ENCODE peak calls at places on chromosome 22, in nine cellular contexts. One of them, this sample, is unnamed.

GRCh38 chr22:27462190-27462589 is 339.4 kb downstream of the MN1 start:
- DNase-seq in GM04504: peak
- DNase-seq in GM12891: no peak
- DNase-seq in heart left ventricle: no peak
- DNase-seq in GM06990: no peak
- DNase-seq in fibroblast of the conjunctiva: no peak
- DNase-seq in left kidney: peak
- DNase-seq in caudate nucleus: peak
- DNase-seq in ovary: no peak
- DNase-seq in this sample: no peak

GRCh38 chr22:47439643-47440265 is 677.3 kb downstream of the TBC1D22A start:
- DNase-seq in GM04504: no peak
- DNase-seq in GM12891: no peak
- DNase-seq in heart left ventricle: no peak
- DNase-seq in GM06990: no peak
- DNase-seq in fibroblast of the conjunctiva: no peak
- DNase-seq in left kidney: no peak
- DNase-seq in caudate nucleus: no peak
- DNase-seq in ovary: no peak
- DNase-seq in this sample: no peak

GRCh38 chr22:24471570-24471969 is 23.6 kb upstream of the UPB1 start:
- DNase-seq in GM04504: no peak
- DNase-seq in GM12891: no peak
- DNase-seq in heart left ventricle: peak
- DNase-seq in GM06990: no peak
- DNase-seq in fibroblast of the conjunctiva: peak
- DNase-seq in left kidney: peak
- DNase-seq in caudate nucleus: no peak
- DNase-seq in ovary: peak
- DNase-seq in this sample: no peak

GRCh38 chr22:37164535-37164887 is 14.8 kb upstream of the IL2RB start:
- DNase-seq in GM04504: no peak
- DNase-seq in GM12891: no peak
- DNase-seq in heart left ventricle: no peak
- DNase-seq in GM06990: no peak
- DNase-seq in fibroblast of the conjunctiva: no peak
- DNase-seq in left kidney: no peak
- DNase-seq in caudate nucleus: no peak
- DNase-seq in ovary: no peak
- DNase-seq in this sample: no peak

GRCh38 chr22:46829140-46829891 is 66.9 kb downstream of the TBC1D22A start:
- DNase-seq in GM04504: peak
- DNase-seq in GM12891: no peak
- DNase-seq in heart left ventricle: no peak
- DNase-seq in GM06990: no peak
- DNase-seq in fibroblast of the conjunctiva: peak
- DNase-seq in left kidney: peak
- DNase-seq in caudate nucleus: no peak
- DNase-seq in ovary: no peak
- DNase-seq in this sample: peak

GRCh38 chr22:28229566-28230483 is 310.8 kb upstream of the PITPNB start:
- DNase-seq in GM04504: no peak
- DNase-seq in GM12891: no peak
- DNase-seq in heart left ventricle: no peak
- DNase-seq in GM06990: no peak
- DNase-seq in fibroblast of the conjunctiva: no peak
- DNase-seq in left kidney: no peak
- DNase-seq in caudate nucleus: no peak
- DNase-seq in ovary: no peak
- DNase-seq in this sample: no peak

GRCh38 chr22:18024276-18024939 is at the start of gene MICAL3:
- DNase-seq in GM04504: no peak
- DNase-seq in GM12891: peak
- DNase-seq in heart left ventricle: peak
- DNase-seq in GM06990: peak
- DNase-seq in fibroblast of the conjunctiva: no peak
- DNase-seq in left kidney: peak
- DNase-seq in caudate nucleus: peak
- DNase-seq in ovary: peak
- DNase-seq in this sample: peak

GRCh38 chr22:45310331-45311032 is 748 bp downstream of the FAM118A start:
- DNase-seq in GM04504: no peak
- DNase-seq in GM12891: no peak
- DNase-seq in heart left ventricle: no peak
- DNase-seq in GM06990: no peak
- DNase-seq in fibroblast of the conjunctiva: no peak
- DNase-seq in left kidney: peak
- DNase-seq in caudate nucleus: peak
- DNase-seq in ovary: peak
- DNase-seq in this sample: no peak

GRCh38 chr22:19674129-19674928 is 40.0 kb upstream of the SEPTIN5 start:
- DNase-seq in GM04504: no peak
- DNase-seq in GM12891: no peak
- DNase-seq in heart left ventricle: no peak
- DNase-seq in GM06990: no peak
- DNase-seq in fibroblast of the conjunctiva: no peak
- DNase-seq in left kidney: no peak
- DNase-seq in caudate nucleus: no peak
- DNase-seq in ovary: no peak
- DNase-seq in this sample: no peak

GRCh38 chr22:41603873-41604332 is 14.3 kb upstream of the PMM1 start:
- DNase-seq in GM04504: no peak
- DNase-seq in GM12891: peak
- DNase-seq in heart left ventricle: no peak
- DNase-seq in GM06990: peak
- DNase-seq in fibroblast of the conjunctiva: no peak
- DNase-seq in left kidney: no peak
- DNase-seq in caudate nucleus: no peak
- DNase-seq in ovary: no peak
- DNase-seq in this sample: no peak

GRCh38 chr22:31313366-31314147 is 21.3 kb upstream of the PIK3IP1 start:
- DNase-seq in GM04504: peak
- DNase-seq in GM12891: no peak
- DNase-seq in heart left ventricle: peak
- DNase-seq in GM06990: no peak
- DNase-seq in fibroblast of the conjunctiva: peak
- DNase-seq in left kidney: peak
- DNase-seq in caudate nucleus: peak
- DNase-seq in ovary: peak
- DNase-seq in this sample: peak

GRCh38 chr22:37675930-37676571 is 615 bp downstream of the LGALS1 start:
- DNase-seq in GM04504: no peak
- DNase-seq in GM12891: no peak
- DNase-seq in heart left ventricle: peak
- DNase-seq in GM06990: no peak
- DNase-seq in fibroblast of the conjunctiva: no peak
- DNase-seq in left kidney: no peak
- DNase-seq in caudate nucleus: peak
- DNase-seq in ovary: peak
- DNase-seq in this sample: no peak

GRCh38 chr22:37317698-37318210 is 35.4 kb downstream of the CYTH4 start:
- DNase-seq in GM04504: no peak
- DNase-seq in GM12891: no peak
- DNase-seq in heart left ventricle: no peak
- DNase-seq in GM06990: no peak
- DNase-seq in fibroblast of the conjunctiva: no peak
- DNase-seq in left kidney: no peak
- DNase-seq in caudate nucleus: no peak
- DNase-seq in ovary: no peak
- DNase-seq in this sample: no peak

GRCh38 chr22:17647452-17647851 is 8.9 kb downstream of the BCL2L13 start:
- DNase-seq in GM04504: no peak
- DNase-seq in GM12891: no peak
- DNase-seq in heart left ventricle: no peak
- DNase-seq in GM06990: no peak
- DNase-seq in fibroblast of the conjunctiva: no peak
- DNase-seq in left kidney: no peak
- DNase-seq in caudate nucleus: no peak
- DNase-seq in ovary: no peak
- DNase-seq in this sample: no peak

GRCh38 chr22:50215297-50216049 is 14.7 kb downstream of the SELENOO start:
- DNase-seq in GM04504: no peak
- DNase-seq in GM12891: no peak
- DNase-seq in heart left ventricle: no peak
- DNase-seq in GM06990: no peak
- DNase-seq in fibroblast of the conjunctiva: no peak
- DNase-seq in left kidney: no peak
- DNase-seq in caudate nucleus: no peak
- DNase-seq in ovary: no peak
- DNase-seq in this sample: no peak

GRCh38 chr22:29155966-29156365 is 49.7 kb upstream of the EMID1 start:
- DNase-seq in GM04504: no peak
- DNase-seq in GM12891: no peak
- DNase-seq in heart left ventricle: no peak
- DNase-seq in GM06990: no peak
- DNase-seq in fibroblast of the conjunctiva: no peak
- DNase-seq in left kidney: no peak
- DNase-seq in caudate nucleus: no peak
- DNase-seq in ovary: peak
- DNase-seq in this sample: no peak

GRCh38 chr22:33555814-33556522 is 364.3 kb downstream of the LARGE1 start:
- DNase-seq in GM04504: no peak
- DNase-seq in GM12891: no peak
- DNase-seq in heart left ventricle: no peak
- DNase-seq in GM06990: no peak
- DNase-seq in fibroblast of the conjunctiva: no peak
- DNase-seq in left kidney: peak
- DNase-seq in caudate nucleus: no peak
- DNase-seq in ovary: no peak
- DNase-seq in this sample: no peak

GRCh38 chr22:20133930-20134549 is 2.4 kb downstream of the ZDHHC8 start:
- DNase-seq in GM04504: no peak
- DNase-seq in GM12891: no peak
- DNase-seq in heart left ventricle: no peak
- DNase-seq in GM06990: no peak
- DNase-seq in fibroblast of the conjunctiva: no peak
- DNase-seq in left kidney: no peak
- DNase-seq in caudate nucleus: no peak
- DNase-seq in ovary: no peak
- DNase-seq in this sample: no peak

GRCh38 chr22:48760481-48761238 is 1067.0 kb downstream of the BRD1 start:
- DNase-seq in GM04504: no peak
- DNase-seq in GM12891: no peak
- DNase-seq in heart left ventricle: no peak
- DNase-seq in GM06990: no peak
- DNase-seq in fibroblast of the conjunctiva: no peak
- DNase-seq in left kidney: no peak
- DNase-seq in caudate nucleus: no peak
- DNase-seq in ovary: peak
- DNase-seq in this sample: no peak

GRCh38 chr22:19035474-19036228 is 86.6 kb downstream of the DGCR2 start:
- DNase-seq in GM04504: no peak
- DNase-seq in GM12891: no peak
- DNase-seq in heart left ventricle: no peak
- DNase-seq in GM06990: no peak
- DNase-seq in fibroblast of the conjunctiva: no peak
- DNase-seq in left kidney: peak
- DNase-seq in caudate nucleus: no peak
- DNase-seq in ovary: no peak
- DNase-seq in this sample: no peak

GRCh38 chr22:42399315-42400271 is 32.6 kb downstream of the NFAM1 start:
- DNase-seq in GM04504: no peak
- DNase-seq in GM12891: no peak
- DNase-seq in heart left ventricle: peak
- DNase-seq in GM06990: no peak
- DNase-seq in fibroblast of the conjunctiva: no peak
- DNase-seq in left kidney: peak
- DNase-seq in caudate nucleus: no peak
- DNase-seq in ovary: peak
- DNase-seq in this sample: no peak

GRCh38 chr22:33811686-33812085 is 108.6 kb downstream of the LARGE1 start:
- DNase-seq in GM04504: peak
- DNase-seq in GM12891: no peak
- DNase-seq in heart left ventricle: peak
- DNase-seq in GM06990: no peak
- DNase-seq in fibroblast of the conjunctiva: no peak
- DNase-seq in left kidney: peak
- DNase-seq in caudate nucleus: no peak
- DNase-seq in ovary: peak
- DNase-seq in this sample: no peak

GRCh38 chr22:30609260-30610185 is 2.5 kb downstream of the TCN2 start:
- DNase-seq in GM04504: peak
- DNase-seq in GM12891: no peak
- DNase-seq in heart left ventricle: peak
- DNase-seq in GM06990: peak
- DNase-seq in fibroblast of the conjunctiva: peak
- DNase-seq in left kidney: peak
- DNase-seq in caudate nucleus: no peak
- DNase-seq in ovary: peak
- DNase-seq in this sample: peak

GRCh38 chr22:37601540-37602442 is 6.8 kb upstream of the GGA1 start:
- DNase-seq in GM04504: peak
- DNase-seq in GM12891: no peak
- DNase-seq in heart left ventricle: no peak
- DNase-seq in GM06990: no peak
- DNase-seq in fibroblast of the conjunctiva: peak
- DNase-seq in left kidney: peak
- DNase-seq in caudate nucleus: no peak
- DNase-seq in ovary: no peak
- DNase-seq in this sample: peak

GRCh38 chr22:39598017-39598965 is 27.7 kb downstream of the CACNA1I start:
- DNase-seq in GM04504: no peak
- DNase-seq in GM12891: peak
- DNase-seq in heart left ventricle: no peak
- DNase-seq in GM06990: peak
- DNase-seq in fibroblast of the conjunctiva: no peak
- DNase-seq in left kidney: peak
- DNase-seq in caudate nucleus: no peak
- DNase-seq in ovary: no peak
- DNase-seq in this sample: peak

GRCh38 chr22:44335903-44336803 is 23.4 kb upstream of the SHISAL1 start:
- DNase-seq in GM04504: no peak
- DNase-seq in GM12891: no peak
- DNase-seq in heart left ventricle: no peak
- DNase-seq in GM06990: no peak
- DNase-seq in fibroblast of the conjunctiva: no peak
- DNase-seq in left kidney: no peak
- DNase-seq in caudate nucleus: no peak
- DNase-seq in ovary: no peak
- DNase-seq in this sample: no peak

GRCh38 chr22:17460895-17461294 is 91.6 kb downstream of the CECR2 start:
- DNase-seq in GM04504: no peak
- DNase-seq in GM12891: no peak
- DNase-seq in heart left ventricle: no peak
- DNase-seq in GM06990: no peak
- DNase-seq in fibroblast of the conjunctiva: no peak
- DNase-seq in left kidney: no peak
- DNase-seq in caudate nucleus: no peak
- DNase-seq in ovary: no peak
- DNase-seq in this sample: no peak

GRCh38 chr22:26797910-26798309 is 140.5 kb downstream of the MIAT start:
- DNase-seq in GM04504: no peak
- DNase-seq in GM12891: no peak
- DNase-seq in heart left ventricle: no peak
- DNase-seq in GM06990: no peak
- DNase-seq in fibroblast of the conjunctiva: no peak
- DNase-seq in left kidney: no peak
- DNase-seq in caudate nucleus: no peak
- DNase-seq in ovary: no peak
- DNase-seq in this sample: no peak

GRCh38 chr22:50548046-50548912 is 2.6 kb downstream of the KLHDC7B start:
- DNase-seq in GM04504: no peak
- DNase-seq in GM12891: peak
- DNase-seq in heart left ventricle: no peak
- DNase-seq in GM06990: peak
- DNase-seq in fibroblast of the conjunctiva: no peak
- DNase-seq in left kidney: peak
- DNase-seq in caudate nucleus: no peak
- DNase-seq in ovary: no peak
- DNase-seq in this sample: no peak

GRCh38 chr22:33837806-33838205 is 82.5 kb downstream of the LARGE1 start:
- DNase-seq in GM04504: no peak
- DNase-seq in GM12891: no peak
- DNase-seq in heart left ventricle: no peak
- DNase-seq in GM06990: no peak
- DNase-seq in fibroblast of the conjunctiva: no peak
- DNase-seq in left kidney: no peak
- DNase-seq in caudate nucleus: no peak
- DNase-seq in ovary: no peak
- DNase-seq in this sample: no peak

GRCh38 chr22:37627545-37627944 is 11.9 kb upstream of the SH3BP1 start:
- DNase-seq in GM04504: no peak
- DNase-seq in GM12891: no peak
- DNase-seq in heart left ventricle: no peak
- DNase-seq in GM06990: no peak
- DNase-seq in fibroblast of the conjunctiva: no peak
- DNase-seq in left kidney: no peak
- DNase-seq in caudate nucleus: no peak
- DNase-seq in ovary: no peak
- DNase-seq in this sample: no peak

This sample was measured in RWPE1.